ENCODE peak calls at places on chromosome 18, in four cellular contexts. One of them, this sample, is unnamed. For H3K9me3, the result is how much of the 10 kb centered on the place peaks cover.

GRCh38 chr18:54250846-54251251 is 18.5 kb upstream of the POLI start:
- DNase-seq in psoas muscle: no peak
- DNase-seq in BE2C: no peak
- DNase-seq in mucosa of descending colon: no peak
- DNase-seq in this sample: no peak

GRCh38 chr18:13420969-13421686 is 202.6 kb downstream of the LDLRAD4 start:
- DNase-seq in mucosa of descending colon: no peak
- DNase-seq in BE2C: no peak
- DNase-seq in psoas muscle: peak
- DNase-seq in this sample: no peak

GRCh38 chr18:35393716-35394115 is 16.6 kb upstream of the ZNF396 start:
- DNase-seq in mucosa of descending colon: no peak
- DNase-seq in BE2C: no peak
- DNase-seq in psoas muscle: no peak
- DNase-seq in this sample: no peak

GRCh38 chr18:41732371-41732770 is 222.7 kb upstream of the PIK3C3 start:
- DNase-seq in BE2C: no peak
- DNase-seq in mucosa of descending colon: no peak
- DNase-seq in psoas muscle: no peak
- DNase-seq in this sample: no peak

GRCh38 chr18:70047931-70048603 is 100.4 kb upstream of the CD226 start:
- DNase-seq in BE2C: no peak
- DNase-seq in psoas muscle: no peak
- DNase-seq in mucosa of descending colon: no peak
- DNase-seq in this sample: peak

GRCh38 chr18:42545825-42546224 is 569.7 kb downstream of the RIT2 start:
- DNase-seq in psoas muscle: no peak
- DNase-seq in mucosa of descending colon: no peak
- DNase-seq in BE2C: no peak
- DNase-seq in this sample: peak

GRCh38 chr18:42706618-42707017 is 408.9 kb downstream of the RIT2 start:
- DNase-seq in psoas muscle: no peak
- DNase-seq in mucosa of descending colon: peak
- DNase-seq in BE2C: peak
- DNase-seq in this sample: no peak

GRCh38 chr18:54946149-54946581 is 13.1 kb downstream of the CCDC68 start:
- DNase-seq in BE2C: no peak
- DNase-seq in mucosa of descending colon: peak
- DNase-seq in psoas muscle: no peak
- DNase-seq in this sample: peak

GRCh38 chr18:56139792-56140254 is 498.6 kb downstream of the TXNL1 start:
- DNase-seq in BE2C: no peak
- DNase-seq in mucosa of descending colon: no peak
- DNase-seq in psoas muscle: peak
- DNase-seq in this sample: no peak

GRCh38 chr18:79511671-79512301 is 116.1 kb downstream of the NFATC1 start:
- DNase-seq in psoas muscle: peak
- DNase-seq in mucosa of descending colon: peak
- DNase-seq in BE2C: no peak
- DNase-seq in this sample: no peak

GRCh38 chr18:79405781-79406575 is 10.2 kb downstream of the NFATC1 start:
- DNase-seq in mucosa of descending colon: peak
- DNase-seq in BE2C: no peak
- DNase-seq in psoas muscle: peak
- DNase-seq in this sample: no peak

GRCh38 chr18:23972416-23972815 is 42.1 kb upstream of the TTC39C start:
- DNase-seq in BE2C: no peak
- DNase-seq in psoas muscle: no peak
- DNase-seq in mucosa of descending colon: no peak
- DNase-seq in this sample: no peak

GRCh38 chr18:75529394-75529793 is 101.9 kb upstream of the SMIM21 start:
- DNase-seq in psoas muscle: no peak
- DNase-seq in mucosa of descending colon: no peak
- DNase-seq in BE2C: no peak
- DNase-seq in this sample: no peak

GRCh38 chr18:31446854-31447253 is 687 bp upstream of the DSG3 start:
- DNase-seq in BE2C: no peak
- DNase-seq in mucosa of descending colon: no peak
- DNase-seq in psoas muscle: no peak
- DNase-seq in this sample: no peak

GRCh38 chr18:45930953-45931352 is 36.2 kb downstream of the EPG5 start:
- DNase-seq in mucosa of descending colon: no peak
- DNase-seq in BE2C: no peak
- DNase-seq in psoas muscle: no peak
- DNase-seq in this sample: no peak

GRCh38 chr18:39624934-39625333 is 2059.3 kb upstream of the CELF4 start:
- DNase-seq in psoas muscle: no peak
- DNase-seq in BE2C: no peak
- DNase-seq in mucosa of descending colon: no peak
- DNase-seq in this sample: no peak

GRCh38 chr18:32195881-32196815 is 6.3 kb downstream of the MEP1B start:
- DNase-seq in BE2C: no peak
- DNase-seq in psoas muscle: no peak
- DNase-seq in mucosa of descending colon: no peak
- DNase-seq in this sample: no peak

GRCh38 chr18:6205706-6206105 is 209.0 kb downstream of the L3MBTL4 start:
- DNase-seq in mucosa of descending colon: no peak
- DNase-seq in psoas muscle: no peak
- DNase-seq in BE2C: no peak
- DNase-seq in this sample: no peak

GRCh38 chr18:24342347-24342746 is 55.3 kb downstream of the OSBPL1A start:
- DNase-seq in mucosa of descending colon: no peak
- DNase-seq in psoas muscle: no peak
- DNase-seq in BE2C: no peak
- DNase-seq in this sample: no peak

GRCh38 chr18:79912409-79912991 is 39.0 kb downstream of the SLC66A2 start:
- DNase-seq in psoas muscle: peak
- DNase-seq in mucosa of descending colon: no peak
- DNase-seq in BE2C: no peak
- DNase-seq in this sample: no peak

GRCh38 chr18:26840965-26841364 is 24.5 kb downstream of the AQP4 start:
- DNase-seq in mucosa of descending colon: no peak
- DNase-seq in psoas muscle: no peak
- DNase-seq in BE2C: no peak
- DNase-seq in this sample: no peak

GRCh38 chr18:36327352-36328316 is 30.1 kb downstream of the FHOD3 start:
- DNase-seq in BE2C: no peak
- DNase-seq in psoas muscle: no peak
- DNase-seq in mucosa of descending colon: no peak
- DNase-seq in this sample: no peak

GRCh38 chr18:8684577-8684976 is 20.8 kb upstream of the MTCL1 start:
- DNase-seq in mucosa of descending colon: no peak
- DNase-seq in BE2C: no peak
- DNase-seq in psoas muscle: no peak
- DNase-seq in this sample: no peak

GRCh38 chr18:37636831-37637230 is 71.2 kb upstream of the CELF4 start:
- DNase-seq in BE2C: no peak
- DNase-seq in mucosa of descending colon: no peak
- DNase-seq in psoas muscle: no peak
- DNase-seq in this sample: no peak

GRCh38 chr18:54116541-54117257 is 107.8 kb downstream of the MBD2 start:
- DNase-seq in BE2C: no peak
- DNase-seq in psoas muscle: no peak
- DNase-seq in mucosa of descending colon: no peak
- DNase-seq in this sample: no peak

GRCh38 chr18:34548973-34549294 is 161.2 kb upstream of the DTNA start:
- DNase-seq in BE2C: no peak
- DNase-seq in mucosa of descending colon: no peak
- DNase-seq in psoas muscle: no peak
- DNase-seq in this sample: no peak

GRCh38 chr18:74239567-74239966 is 52.2 kb downstream of the CYB5A start:
- DNase-seq in psoas muscle: no peak
- DNase-seq in mucosa of descending colon: no peak
- DNase-seq in BE2C: no peak
- DNase-seq in this sample: no peak

GRCh38 chr18:78625895-78626294 is 353.7 kb upstream of the SALL3 start:
- DNase-seq in psoas muscle: no peak
- DNase-seq in BE2C: no peak
- DNase-seq in mucosa of descending colon: no peak
- DNase-seq in this sample: no peak

GRCh38 chr18:7877609-7878008 is 310.5 kb downstream of the PTPRM start:
- DNase-seq in psoas muscle: no peak
- DNase-seq in BE2C: no peak
- DNase-seq in mucosa of descending colon: no peak
- DNase-seq in this sample: no peak

GRCh38 chr18:2960983-2961696 is 51.8 kb downstream of the LPIN2 start:
- DNase-seq in mucosa of descending colon: no peak
- DNase-seq in BE2C: no peak
- DNase-seq in psoas muscle: no peak
- DNase-seq in this sample: no peak

GRCh38 chr18:66510357-66511027 is 93.4 kb downstream of the CDH19 start:
- DNase-seq in BE2C: no peak
- DNase-seq in mucosa of descending colon: no peak
- DNase-seq in psoas muscle: no peak
- DNase-seq in this sample: no peak

GRCh38 chr18:32922951-32923430 is 150.2 kb upstream of the KLHL14 start:
- DNase-seq in psoas muscle: no peak
- DNase-seq in mucosa of descending colon: no peak
- DNase-seq in BE2C: no peak
- DNase-seq in this sample: no peak

GRCh38 chr18:55633032-55633431 is 45.0 kb upstream of the TCF4 start:
- DNase-seq in BE2C: no peak
- DNase-seq in psoas muscle: no peak
- DNase-seq in mucosa of descending colon: no peak
- DNase-seq in this sample: no peak

GRCh38 chr18:76374330-76375281 is 120.4 kb downstream of the ZNF516 start:
- DNase-seq in BE2C: no peak
- DNase-seq in psoas muscle: no peak
- DNase-seq in mucosa of descending colon: no peak
- DNase-seq in this sample: no peak

GRCh38 chr18:66560092-66560491 is 43.8 kb downstream of the CDH19 start:
- DNase-seq in BE2C: peak
- DNase-seq in psoas muscle: no peak
- DNase-seq in mucosa of descending colon: no peak
- DNase-seq in this sample: no peak

GRCh38 chr18:9711361-9712129 is 3.4 kb downstream of the RAB31 start:
- DNase-seq in psoas muscle: no peak
- DNase-seq in mucosa of descending colon: no peak
- DNase-seq in BE2C: no peak
- DNase-seq in this sample: no peak

GRCh38 chr18:58481321-58482180 is 147.3 kb downstream of the ALPK2 start:
- DNase-seq in BE2C: no peak
- DNase-seq in psoas muscle: no peak
- DNase-seq in mucosa of descending colon: no peak
- DNase-seq in this sample: no peak

GRCh38 chr18:58470292-58470691 is 158.6 kb downstream of the ALPK2 start:
- DNase-seq in mucosa of descending colon: no peak
- DNase-seq in BE2C: no peak
- DNase-seq in psoas muscle: no peak
- DNase-seq in this sample: no peak

GRCh38 chr18:58476521-58477210 is 152.2 kb downstream of the ALPK2 start:
- DNase-seq in mucosa of descending colon: no peak
- DNase-seq in psoas muscle: no peak
- DNase-seq in BE2C: no peak
- DNase-seq in this sample: peak

GRCh38 chr18:58473071-58473470 is 155.8 kb downstream of the ALPK2 start:
- DNase-seq in mucosa of descending colon: no peak
- DNase-seq in BE2C: no peak
- DNase-seq in psoas muscle: no peak
- DNase-seq in this sample: no peak

GRCh38 chr18:58476022-58476421 is 152.9 kb downstream of the ALPK2 start:
- DNase-seq in mucosa of descending colon: no peak
- DNase-seq in psoas muscle: no peak
- DNase-seq in BE2C: no peak
- DNase-seq in this sample: no peak
- H3K9me3 ChIP-seq in mucosa of descending colon: under half
- H3K9me3 ChIP-seq in psoas muscle: under half
- H3K9me3 ChIP-seq in BE2C: under half
- H3K9me3 ChIP-seq in this sample: under half

DNA sequence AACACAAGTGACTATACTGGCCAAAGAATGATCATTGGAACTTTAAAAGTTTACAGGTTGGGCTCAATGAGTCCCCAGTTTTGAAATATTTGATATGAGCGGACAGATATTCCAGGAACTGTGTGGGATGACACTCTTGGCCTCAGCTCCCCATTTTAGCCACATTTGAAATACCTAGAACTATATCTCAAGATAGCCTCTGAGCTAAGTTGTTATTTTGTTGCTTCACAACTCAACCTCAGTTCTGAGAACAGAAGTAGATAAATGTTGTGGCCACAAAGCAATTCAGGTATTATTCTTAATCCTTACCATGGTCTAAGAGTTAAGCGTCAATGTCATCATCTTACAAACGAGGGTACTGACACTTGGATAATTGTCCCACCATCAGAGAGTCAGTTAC is 172.2 kb upstream of the SETBP1 start:
- DNase-seq in mucosa of descending colon: no peak
- DNase-seq in BE2C: no peak
- DNase-seq in psoas muscle: no peak
- DNase-seq in this sample: no peak
- H3K4me3 ChIP-seq in mucosa of descending colon: no peak
- H3K4me3 ChIP-seq in BE2C: no peak
- H3K4me3 ChIP-seq in psoas muscle: no peak
- H3K4me3 ChIP-seq in this sample: no peak

GRCh38 chr18:62991959-62992358 is 276.6 kb downstream of the PHLPP1 start:
- DNase-seq in psoas muscle: no peak
- DNase-seq in mucosa of descending colon: no peak
- DNase-seq in BE2C: no peak
- DNase-seq in this sample: no peak
- H3K9me3 ChIP-seq in psoas muscle: under half
- H3K9me3 ChIP-seq in mucosa of descending colon: under half
- H3K9me3 ChIP-seq in BE2C: under half
- H3K9me3 ChIP-seq in this sample: under half

GRCh38 chr18:59918320-59918755 is 18.5 kb downstream of the PMAIP1 start:
- DNase-seq in psoas muscle: peak
- DNase-seq in mucosa of descending colon: peak
- DNase-seq in BE2C: peak
- DNase-seq in this sample: peak
- H3K4me3 ChIP-seq in psoas muscle: no peak
- H3K4me3 ChIP-seq in mucosa of descending colon: no peak
- H3K4me3 ChIP-seq in BE2C: no peak
- H3K4me3 ChIP-seq in this sample: no peak

GRCh38 chr18:22658318-22658717 is 240.6 kb upstream of the CTAGE1 start:
- DNase-seq in psoas muscle: no peak
- DNase-seq in BE2C: no peak
- DNase-seq in mucosa of descending colon: no peak
- DNase-seq in this sample: no peak
- H3K9me3 ChIP-seq in psoas muscle: under half
- H3K9me3 ChIP-seq in BE2C: under half
- H3K9me3 ChIP-seq in mucosa of descending colon: under half
- H3K9me3 ChIP-seq in this sample: under half

DNA sequence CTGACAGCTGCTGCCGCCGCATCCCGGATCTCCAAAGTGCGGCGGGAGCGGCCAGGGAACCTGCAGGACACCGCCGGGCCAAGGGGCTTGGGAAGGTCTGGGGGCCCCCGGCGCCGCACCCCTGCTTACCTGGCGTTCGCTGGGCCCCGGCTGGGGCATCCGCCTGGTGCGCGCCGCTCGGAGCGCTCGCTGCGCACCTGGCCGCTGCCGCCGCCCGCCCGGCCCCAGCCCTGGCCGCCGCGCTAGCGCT is 321 bp downstream of the ATP8B1 start:
- DNase-seq in psoas muscle: no peak
- DNase-seq in mucosa of descending colon: no peak
- DNase-seq in BE2C: no peak
- DNase-seq in this sample: no peak
- H3K4me3 ChIP-seq in psoas muscle: peak
- H3K4me3 ChIP-seq in mucosa of descending colon: peak
- H3K4me3 ChIP-seq in BE2C: no peak
- H3K4me3 ChIP-seq in this sample: peak

GRCh38 chr18:71878226-71878625 is 665.9 kb downstream of the CBLN2 start:
- DNase-seq in BE2C: no peak
- DNase-seq in psoas muscle: no peak
- DNase-seq in mucosa of descending colon: no peak
- DNase-seq in this sample: no peak
- H3K9me3 ChIP-seq in BE2C: under half
- H3K9me3 ChIP-seq in psoas muscle: under half
- H3K9me3 ChIP-seq in mucosa of descending colon: under half
- H3K9me3 ChIP-seq in this sample: under half